ENCODE peak calls at places on chromosomes 3 and 15, in seven cellular contexts. N is HCT116, L is SK-N-SH, R is K562, D is GM12878, G is HepG2, H is H1. V is an unnamed sample.

GRCh38 chr3:141735176-141735575 is 2.9 kb upstream of the RNF7 start:
- DNase-seq in N (no peak), L (no peak), R (no peak), D (no peak), G (no peak), H (no peak), V (no peak)

GRCh38 chr15:82916161-82916952 is 36.2 kb downstream of the HOMER2 start:
- DNase-seq in N (no peak), L (no peak), R (no peak), D (no peak), G (no peak), H (no peak), V (no peak)

GRCh38 chr15:88334436-88334835 is 77.9 kb upstream of the NTRK3 start:
- DNase-seq in N (no peak), L (no peak), R (no peak), D (no peak), G (no peak), H (no peak), V (no peak)

GRCh38 chr3:112486811-112487505 is 12.3 kb downstream of the BTLA start:
- DNase-seq in N (no peak), L (no peak), R (no peak), D (no peak), G (no peak), H (no peak), V (no peak)

GRCh38 chr15:42273900-42274692 is 863 bp upstream of the TMEM87A start:
- DNase-seq in N (no peak), L (peak), R (peak), D (peak), G (peak), H (peak), V (peak)

GRCh38 chr3:134613006-134613520 is 37.8 kb downstream of the KY start:
- DNase-seq in N (no peak), L (no peak), R (no peak), D (no peak), G (no peak), H (peak), V (no peak)

GRCh38 chr3:35648347-35648746 is 9.0 kb downstream of the ARPP21 start:
- DNase-seq in N (no peak), L (no peak), R (no peak), D (no peak), G (no peak), H (no peak), V (no peak)

GRCh38 chr3:55604414-55604813 is 117.3 kb upstream of the WNT5A start:
- DNase-seq in N (no peak), L (no peak), R (no peak), D (no peak), G (no peak), H (no peak), V (no peak)

GRCh38 chr3:10366681-10367101 is 45.8 kb upstream of the SEC13 start:
- DNase-seq in N (peak), L (no peak), R (no peak), D (no peak), G (no peak), H (no peak), V (no peak)

GRCh38 chr15:90872481-90873184 is 4.2 kb downstream of the FURIN start:
- DNase-seq in N (no peak), L (peak), R (peak), D (no peak), G (peak), H (no peak), V (no peak)

GRCh38 chr3:160796089-160796812 is 40.2 kb downstream of the PPM1L start:
- DNase-seq in N (no peak), L (no peak), R (no peak), D (no peak), G (no peak), H (no peak), V (no peak)

GRCh38 chr3:89107461-89108035 is at the start of gene EPHA3:
- DNase-seq in N (no peak), L (peak), R (peak), D (no peak), G (peak), H (peak), V (peak)

GRCh38 chr3:37693791-37694194 is 167.9 kb upstream of the CTDSPL start:
- DNase-seq in N (no peak), L (no peak), R (no peak), D (no peak), G (no peak), H (no peak), V (no peak)

GRCh38 chr15:42141795-42142667 is 14.4 kb downstream of the PLA2G4F start:
- DNase-seq in N (no peak), L (no peak), R (no peak), D (no peak), G (no peak), H (no peak), V (no peak)

GRCh38 chr3:11784962-11785361 is 61.7 kb downstream of the TAMM41 start:
- DNase-seq in N (no peak), L (peak), R (no peak), D (no peak), G (no peak), H (no peak), V (no peak)

GRCh38 chr15:55546718-55547117 is 38.7 kb upstream of the DNAAF4 start:
- DNase-seq in N (no peak), L (no peak), R (no peak), D (no peak), G (no peak), H (no peak), V (no peak)

GRCh38 chr15:101204744-101205535 is 46.9 kb downstream of the CHSY1 start:
- DNase-seq in N (no peak), L (no peak), R (no peak), D (no peak), G (no peak), H (no peak), V (no peak)

GRCh38 chr15:41495736-41496599 is 2.3 kb downstream of the ITPKA start:
- DNase-seq in N (no peak), L (peak), R (peak), D (no peak), G (peak), H (peak), V (no peak)

GRCh38 chr3:190076601-190077444 is 43.9 kb downstream of the P3H2 start:
- DNase-seq in N (no peak), L (no peak), R (no peak), D (no peak), G (peak), H (no peak), V (no peak)

GRCh38 chr15:29040367-29040745 is 154.6 kb downstream of the APBA2 start:
- DNase-seq in N (no peak), L (no peak), R (no peak), D (no peak), G (no peak), H (no peak), V (no peak)

GRCh38 chr3:52047295-52047960 is 8.9 kb downstream of the DUSP7 start:
- DNase-seq in N (no peak), L (no peak), R (no peak), D (no peak), G (no peak), H (no peak), V (no peak)

GRCh38 chr15:90062023-90062728 is 40.1 kb downstream of the IDH2 start:
- DNase-seq in N (no peak), L (no peak), R (peak), D (no peak), G (no peak), H (peak), V (peak)

GRCh38 chr3:161069441-161070251 is 35.5 kb downstream of the B3GALNT1 start:
- DNase-seq in N (no peak), L (no peak), R (peak), D (peak), G (no peak), H (no peak), V (peak)

GRCh38 chr15:43376017-43376705 is 5.3 kb downstream of the TUBGCP4 start:
- DNase-seq in N (peak), L (peak), R (peak), D (peak), G (peak), H (peak), V (peak)

GRCh38 chr3:182920515-182921084 is 59.7 kb downstream of the DCUN1D1 start:
- DNase-seq in N (peak), L (no peak), R (peak), D (no peak), G (no peak), H (peak), V (no peak)

GRCh38 chr3:135125171-135125801 is 330.2 kb downstream of the EPHB1 start:
- DNase-seq in N (no peak), L (no peak), R (peak), D (no peak), G (peak), H (peak), V (peak)

GRCh38 chr3:127011270-127011992 is 28.5 kb downstream of the PLXNA1 start:
- DNase-seq in N (no peak), L (peak), R (no peak), D (no peak), G (no peak), H (no peak), V (no peak)

GRCh38 chr3:26712211-26713026 is 89.8 kb downstream of the LRRC3B start:
- DNase-seq in N (peak), L (peak), R (peak), D (no peak), G (peak), H (peak), V (peak)

GRCh38 chr3:184383033-184383740 is 3.3 kb downstream of the CHRD start:
- DNase-seq in N (no peak), L (peak), R (no peak), D (no peak), G (no peak), H (no peak), V (no peak)

GRCh38 chr15:42444415-42445063 is 46.4 kb downstream of the ZNF106 start:
- DNase-seq in N (no peak), L (no peak), R (peak), D (no peak), G (no peak), H (no peak), V (no peak)

GRCh38 chr15:89755701-89756100 is 4.7 kb upstream of the MESP1 start:
- DNase-seq in N (no peak), L (no peak), R (no peak), D (no peak), G (no peak), H (no peak), V (no peak)

GRCh38 chr3:30289324-30289723 is 317.1 kb upstream of the TGFBR2 start:
- DNase-seq in N (no peak), L (no peak), R (no peak), D (no peak), G (peak), H (no peak), V (no peak)

GRCh38 chr3:179027326-179027900 is 44.2 kb downstream of the ZMAT3 start:
- DNase-seq in N (no peak), L (no peak), R (peak), D (no peak), G (no peak), H (no peak), V (no peak)
- TF ChIP-seq JUND in N (no peak), L (no peak), R (no peak), D (no peak), G (no peak), H (no peak), V (no peak)

GRCh38 chr3:72137865-72138861 is 353.2 kb upstream of the PROK2 start:
- DNase-seq in N (no peak), L (no peak), R (peak), D (no peak), G (no peak), H (no peak), V (no peak)
- TF ChIP-seq JUND in N (no peak), L (no peak), R (no peak), D (no peak), G (no peak), H (no peak), V (no peak)

GRCh38 chr15:22989576-22990477 is 9.7 kb upstream of the CYFIP1 start:
- DNase-seq in N (no peak), L (no peak), R (no peak), D (no peak), G (no peak), H (no peak), V (no peak)
- TF ChIP-seq JUND in N (no peak), L (no peak), R (no peak), D (no peak), G (no peak), H (no peak), V (no peak)

DNA sequence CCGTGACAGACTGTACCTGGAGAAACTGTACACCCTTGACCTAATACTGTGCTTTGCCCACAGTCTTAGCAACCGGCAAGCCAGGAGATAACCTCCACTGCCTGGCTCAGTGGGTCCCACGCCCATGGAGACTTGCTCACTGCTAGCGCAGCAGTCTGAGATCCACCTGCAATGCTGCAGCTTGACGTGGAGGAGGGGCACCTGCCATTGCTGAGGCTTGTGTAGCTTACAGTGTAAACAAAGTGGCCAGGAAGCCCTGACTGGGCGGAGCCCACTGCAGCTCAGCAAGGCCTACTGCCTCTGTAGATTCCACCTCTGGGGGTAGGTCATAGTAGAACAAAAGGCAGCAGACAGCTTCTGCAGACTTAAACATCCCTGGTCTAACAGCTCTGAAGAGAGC is 189.3 kb downstream of the EDEM1 start:
- DNase-seq in N (no peak), L (no peak), R (no peak), D (no peak), G (peak), H (peak), V (peak)
- TF ChIP-seq JUND in N (no peak), L (no peak), R (no peak), D (no peak), G (no peak), H (no peak), V (no peak)